ENCODE peak calls at places on chromosomes 16 and 17, in six cellular contexts. M is uterus, U is heart right ventricle, Q is psoas muscle, G is RWPE2, W is A549. H is an unnamed sample.

GRCh38 chr17:81926451-81927144 is 937 bp downstream of the MAFG start:
- DNase-seq in W (peak; percentile 92), G (no peak), M (peak; percentile 70), Q (peak; percentile 87), U (peak; percentile 78), H (peak; percentile 65)

GRCh38 chr16:3465301-3465700 is 21.8 kb downstream of the NAA60 start:
- DNase-seq in Q (no peak), W (no peak), M (no peak), U (no peak), G (no peak), H (no peak)

GRCh38 chr16:46830417-46830901 is 521 bp downstream of the C16orf87 start:
- DNase-seq in G (no peak), U (peak; percentile 43), Q (peak; percentile 70), M (no peak), W (no peak), H (no peak)

GRCh38 chr17:46173153-46173552 is 20.1 kb downstream of the KANSL1 start:
- DNase-seq in G (no peak), M (no peak), W (no peak), U (no peak), Q (no peak), H (no peak)

GRCh38 chr16:89374393-89374948 is 115.9 kb downstream of the ANKRD11 start:
- DNase-seq in W (no peak), M (no peak), U (no peak), G (no peak), Q (no peak), H (no peak)

GRCh38 chr16:88442811-88443576 is 10.1 kb upstream of the ZFPM1 start:
- DNase-seq in M (peak; percentile 79), Q (peak; percentile 86), U (peak; percentile 80), G (no peak), W (peak; percentile 91), H (peak; percentile 94)

GRCh38 chr17:19386974-19387920 is at the start of gene MFAP4:
- DNase-seq in U (peak; percentile 69), W (no peak), M (peak; percentile 92), G (no peak), Q (peak; percentile 86), H (peak; percentile 93)

GRCh38 chr17:74779948-74780400 is 3.8 kb upstream of the NAT9 start:
- DNase-seq in W (no peak), G (no peak), M (no peak), Q (peak; percentile 73), U (no peak), H (peak; percentile 59)

GRCh38 chr16:82263456-82264159 is 93.6 kb upstream of the MPHOSPH6 start:
- DNase-seq in U (peak; percentile 19), M (peak; percentile 39), G (no peak), Q (no peak), W (peak; percentile 51), H (peak; percentile 21)

GRCh38 chr17:6075050-6075449 is 4.9 kb downstream of the WSCD1 start:
- DNase-seq in W (no peak), Q (peak; percentile 57), G (no peak), U (no peak), M (no peak), H (no peak)

GRCh38 chr16:4428500-4428899 is 2.8 kb downstream of the DNAJA3 start:
- DNase-seq in G (no peak), M (no peak), U (no peak), Q (peak; percentile 44), W (no peak), H (no peak)

GRCh38 chr17:8212312-8213180 is 2.2 kb upstream of the AURKB start:
- DNase-seq in U (no peak), Q (no peak), G (no peak), W (no peak), M (no peak), H (no peak)

GRCh38 chr17:81263371-81264181 is 24.5 kb downstream of the NDUFAF8 start:
- DNase-seq in Q (no peak), G (no peak), W (no peak), M (no peak), U (no peak), H (no peak)

GRCh38 chr17:2375406-2375805 is 25.5 kb downstream of the MNT start:
- DNase-seq in U (no peak), M (no peak), W (no peak), G (no peak), Q (no peak), H (no peak)

GRCh38 chr16:74951206-74951605 is 33.7 kb downstream of the WDR59 start:
- DNase-seq in W (no peak), M (no peak), Q (no peak), G (no peak), U (no peak), H (peak; percentile 64)

GRCh38 chr17:17516941-17517720 is 20.9 kb upstream of the RASD1 start:
- DNase-seq in G (no peak), W (no peak), M (no peak), Q (peak; percentile 54), U (no peak), H (no peak)

GRCh38 chr17:79026345-79027273 is 2.6 kb downstream of the C1QTNF1 start:
- DNase-seq in M (peak; percentile 19), W (peak; percentile 86), G (peak; percentile 52), Q (peak; percentile 70), U (peak; percentile 58), H (no peak)

GRCh38 chr16:88936008-88936912 is 40.7 kb downstream of the CBFA2T3 start:
- DNase-seq in U (peak; percentile 60), W (peak; percentile 37), Q (no peak), G (no peak), M (no peak), H (peak; percentile 46)

GRCh38 chr16:75152635-75153034 is 4.3 kb downstream of the ZFP1 start:
- DNase-seq in G (no peak), Q (no peak), U (no peak), M (no peak), W (no peak), H (no peak)

GRCh38 chr17:77616243-77616731 is 342.2 kb upstream of the TNRC6C start:
- DNase-seq in M (peak; percentile 6), W (no peak), Q (no peak), U (no peak), G (peak; percentile 70), H (no peak)

GRCh38 chr16:80158766-80159165 is 382.0 kb upstream of the DYNLRB2 start:
- DNase-seq in Q (no peak), M (no peak), G (peak; percentile 77), W (peak; percentile 12), U (no peak), H (no peak)

GRCh38 chr17:81912441-81913309 is 1.5 kb upstream of the PCYT2 start:
- DNase-seq in M (no peak), G (peak; percentile 91), W (no peak), U (no peak), Q (no peak), H (no peak)

GRCh38 chr17:13600475-13601316 is 1.0 kb downstream of the HS3ST3A1 start:
- DNase-seq in W (no peak), Q (no peak), G (no peak), M (no peak), U (peak; percentile 15), H (no peak)

GRCh38 chr16:89378947-89379771 is 111.2 kb downstream of the ANKRD11 start:
- DNase-seq in W (no peak), M (no peak), U (no peak), Q (peak; percentile 71), G (no peak), H (no peak)

GRCh38 chr17:42423766-42424165 is 710 bp upstream of the CAVIN1 start:
- DNase-seq in G (no peak), W (no peak), M (no peak), U (no peak), Q (no peak), H (no peak)
- H3K4me3 ChIP-seq in G (peak overlapping the region; percentile 92), W (peak overlapping the region; percentile 93), M (no peak overlapping the region), U (peak overlapping the region; percentile 79), Q (peak overlapping the region; percentile 91), H (no peak overlapping the region)

DNA sequence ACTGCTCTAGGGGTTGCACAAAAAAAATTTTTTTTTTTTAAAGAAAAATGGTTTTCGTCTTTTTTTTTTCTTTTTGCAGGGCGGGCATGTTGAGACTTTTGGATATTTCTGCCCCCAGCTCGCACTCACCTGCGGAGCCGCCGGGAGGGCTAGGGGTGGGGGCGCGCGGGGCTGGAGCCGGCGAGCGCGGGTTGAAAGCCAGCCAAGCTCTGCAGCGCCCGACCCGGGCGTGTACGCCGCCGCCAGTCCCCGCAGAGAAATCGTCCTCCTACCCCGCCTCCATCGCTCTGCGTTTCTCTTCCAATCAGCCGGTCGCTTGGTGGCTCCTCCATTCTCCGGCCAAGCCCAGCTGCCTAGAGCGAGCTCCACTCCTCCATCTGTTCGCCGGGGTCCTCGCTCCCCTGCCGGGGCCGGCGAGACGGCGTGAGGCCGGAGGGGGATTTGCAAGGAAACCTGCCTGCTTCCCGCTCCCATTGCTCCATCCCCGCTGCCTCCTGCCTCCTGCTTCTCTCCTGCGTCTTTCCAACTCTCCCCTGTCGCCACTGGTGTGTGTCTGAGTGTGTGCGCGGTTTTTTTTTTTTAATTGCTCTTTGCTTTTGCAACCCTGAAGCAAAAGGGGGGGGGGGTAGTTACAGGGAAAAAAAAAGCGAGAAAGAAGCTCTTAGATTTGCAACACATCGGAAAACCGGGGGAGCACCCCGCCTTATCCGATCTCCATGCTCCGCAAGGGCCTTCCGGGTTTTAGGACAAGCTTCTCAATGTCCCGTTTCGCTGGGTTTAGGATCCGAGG is 1.8 kb upstream of the UBTF start:
- DNase-seq in M (peak; percentile 71), U (peak; percentile 84), Q (peak; percentile 88), G (peak; percentile 83), W (peak; percentile 82), H (peak; percentile 77)
- H3K4me3 ChIP-seq in M (peak overlapping the region; percentile 59), U (peak overlapping the region; percentile 98), Q (peak overlapping the region; percentile 85), G (peak overlapping the region; percentile 83), W (peak overlapping the region; percentile 89), H (peak overlapping the region; percentile 31)

DNA sequence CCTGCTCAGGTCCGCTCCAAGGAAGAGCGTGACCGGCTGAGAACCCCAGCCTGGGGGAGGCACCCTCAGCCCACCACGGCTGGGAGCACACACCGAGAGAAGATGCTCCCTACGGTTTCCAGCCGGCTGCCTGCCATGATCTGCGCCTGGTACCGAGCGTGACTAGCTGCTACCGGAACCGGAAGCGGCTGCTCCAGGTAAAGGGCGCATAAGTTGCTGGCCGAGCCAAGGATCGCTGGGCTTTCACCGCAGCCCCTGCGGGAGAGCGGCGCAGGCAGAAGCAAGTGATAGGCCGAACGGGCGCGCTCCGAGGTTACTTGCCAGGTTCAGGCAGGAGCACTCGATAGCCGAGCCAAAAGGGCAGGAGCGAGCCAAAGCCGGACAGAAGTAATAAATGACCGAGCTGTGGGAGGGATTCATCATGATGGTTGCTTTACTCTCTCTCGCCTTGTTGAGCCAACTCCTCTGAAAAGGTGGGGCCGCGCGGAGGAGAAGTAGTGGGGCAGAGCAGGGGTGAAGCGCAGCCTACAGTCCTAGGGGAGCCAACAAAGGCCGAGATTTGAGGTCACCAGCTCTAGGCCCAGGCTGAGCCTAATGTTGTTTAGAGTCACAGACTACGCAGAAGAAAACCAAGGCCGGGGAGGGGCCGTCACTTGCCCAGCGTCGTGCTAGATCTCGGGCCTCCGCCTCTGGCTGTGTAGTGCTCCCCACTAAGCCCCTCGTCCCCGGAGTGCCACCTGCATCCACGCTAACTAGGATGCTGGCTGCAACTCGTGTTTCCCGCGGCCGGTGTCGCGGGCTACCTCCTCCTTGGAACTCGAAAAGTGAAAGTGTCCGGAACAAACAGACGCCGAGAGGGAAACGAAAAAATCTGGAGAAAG is at the start of gene MRPS23:
- DNase-seq in M (peak; percentile 98), U (peak; percentile 97), Q (peak; percentile 99), G (peak; percentile 99), W (peak; percentile 91), H (peak; percentile 97)
- H3K4me3 ChIP-seq in M (peak within 1 kb of the TSS; percentile 99), U (peak within 1 kb of the TSS; percentile 85), Q (peak within 1 kb of the TSS; percentile 82), G (peak within 1 kb of the TSS; percentile 87), W (peak within 1 kb of the TSS; percentile 95), H (peak within 1 kb of the TSS; percentile 75)

DNA sequence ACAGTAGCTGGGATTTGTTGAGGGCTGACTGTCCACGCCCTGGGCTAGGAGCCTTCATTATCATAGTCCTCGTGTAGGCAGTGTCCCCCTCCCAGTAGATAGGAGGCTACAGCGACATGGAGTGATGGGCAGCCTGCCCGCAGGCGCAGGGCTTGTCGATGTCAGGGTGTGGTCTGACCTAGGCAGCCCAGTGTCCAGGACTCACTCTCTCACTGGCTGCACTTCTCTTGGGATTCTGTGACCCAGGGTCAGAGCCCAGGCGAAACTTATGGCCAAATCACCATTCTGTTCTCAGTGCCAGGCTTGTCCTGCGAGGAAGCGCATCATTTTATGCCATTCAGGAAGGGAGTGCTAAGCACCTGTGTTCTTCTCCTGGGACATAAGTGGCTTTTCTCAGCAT is 32.6 kb downstream of the SHISA6 start:
- DNase-seq in G (no peak), W (no peak), U (no peak), Q (no peak), M (no peak), H (no peak)
- H3K4me3 ChIP-seq in G (no peak overlapping the region), W (no peak overlapping the region), U (no peak overlapping the region), Q (no peak overlapping the region), M (no peak overlapping the region), H (no peak overlapping the region)

H was measured in lower leg skin.